ENCODE peak calls at places on chromosomes 12 and 14, in four cellular contexts. D is A549, Q is K562, T is HepG2. B is an unnamed sample.

GRCh38 chr14:22471545-22472121 is 117.4 kb downstream of the DAD1 start:
- DNase-seq in D (peak; percentile 32), Q (peak; percentile 61), T (peak; percentile 55), B (peak; percentile 32)

GRCh38 chr12:79933580-79934264 is 1.2 kb downstream of the PPP1R12A start:
- DNase-seq in D (no peak), Q (no peak), T (no peak), B (peak; percentile 59)

GRCh38 chr12:12156835-12157234 is 86.1 kb downstream of the BCL2L14 start:
- DNase-seq in D (no peak), Q (no peak), T (no peak), B (no peak)

GRCh38 chr12:95218852-95219171 is 1.2 kb downstream of the VEZT start:
- DNase-seq in D (peak; percentile 31), Q (no peak), T (no peak), B (no peak)

GRCh38 chr14:65226824-65227604 is 124.7 kb upstream of the MAX start:
- DNase-seq in D (no peak), Q (no peak), T (peak; percentile 97), B (no peak)

GRCh38 chr12:47207005-47207717 is 127.4 kb upstream of the AMIGO2 start:
- DNase-seq in D (no peak), Q (no peak), T (no peak), B (peak; percentile 5)

GRCh38 chr14:94394594-94395305 is 6.3 kb upstream of the SERPINA1 start:
- DNase-seq in D (no peak), Q (no peak), T (peak; percentile 74), B (no peak)

GRCh38 chr14:35385042-35385839 is 19.3 kb downstream of the NFKBIA start:
- DNase-seq in D (peak; percentile 56), Q (peak; percentile 59), T (peak; percentile 85), B (peak; percentile 37)

GRCh38 chr14:22008766-22009165 is 335.1 kb upstream of the OR4E1 start:
- DNase-seq in D (no peak), Q (no peak), T (no peak), B (no peak)

GRCh38 chr14:31080060-31080459 is 53.9 kb upstream of the STRN3 start:
- DNase-seq in D (no peak), Q (no peak), T (no peak), B (no peak)

GRCh38 chr14:36264107-36264506 is 56.3 kb downstream of the MBIP start:
- DNase-seq in D (no peak), Q (peak; percentile 8), T (no peak), B (no peak)

GRCh38 chr14:30214456-30215090 is 286.9 kb upstream of the PRKD1 start:
- DNase-seq in D (peak; percentile 14), Q (peak; percentile 9), T (peak; percentile 75), B (peak; percentile 65)

GRCh38 chr12:10243803-10244520 is 31.3 kb downstream of the GABARAPL1 start:
- DNase-seq in D (no peak), Q (no peak), T (no peak), B (no peak)

GRCh38 chr12:119200601-119201000 is 21.9 kb downstream of the HSPB8 start:
- DNase-seq in D (no peak), Q (no peak), T (no peak), B (no peak)

GRCh38 chr12:20420557-20420956 is 52.2 kb downstream of the PDE3A start:
- DNase-seq in D (no peak), Q (no peak), T (no peak), B (no peak)
- TF ChIP-seq JUN in D (no peak), Q (no peak), T (no peak), B (no peak)

GRCh38 chr12:114625294-114625851 is 58.6 kb downstream of the TBX3 start:
- DNase-seq in D (peak; percentile 65), Q (peak; percentile 64), T (peak; percentile 74), B (peak; percentile 29)
- TF ChIP-seq MYC in D (no peak), Q (no peak), T (no peak), B (no peak)

GRCh38 chr14:63371033-63371432 is 52.3 kb upstream of the GPHB5 start:
- DNase-seq in D (no peak), Q (no peak), T (no peak), B (no peak)
- TF ChIP-seq JUN in D (no peak), Q (no peak), T (no peak), B (no peak)

DNA sequence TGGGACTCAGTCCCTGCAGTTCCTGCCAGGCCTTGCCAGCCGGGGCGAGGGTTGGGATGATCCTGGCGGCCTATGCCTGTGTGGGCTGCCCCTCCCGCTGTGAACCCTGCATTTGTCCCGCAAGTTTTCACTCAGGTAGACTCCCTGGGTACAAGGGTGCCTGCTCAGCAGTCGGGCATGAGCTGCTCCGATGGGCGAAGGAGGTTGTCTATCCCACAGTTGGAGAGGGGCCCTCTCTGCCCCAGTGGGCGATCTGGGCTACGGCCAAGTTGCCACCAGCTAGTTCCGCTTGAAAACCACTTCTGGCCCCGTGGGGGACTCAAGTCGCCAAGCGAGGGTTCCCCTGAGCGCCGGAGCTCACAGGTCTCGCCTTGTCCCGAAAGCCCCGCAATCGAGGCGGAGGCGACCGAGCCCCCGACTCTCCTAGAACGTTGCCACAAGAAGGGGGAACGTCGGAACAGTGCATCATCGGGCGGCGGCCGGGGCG is 368 bp upstream of the TPI1 start:
- DNase-seq in D (no peak), Q (no peak), T (no peak), B (no peak)
- TF ChIP-seq MYC in D (no peak), Q (no peak), T (peak; percentile 5), B (no peak)

GRCh38 chr14:34233619-34234018 is 228.4 kb downstream of the SPTSSA start:
- DNase-seq in D (no peak), Q (no peak), T (no peak), B (no peak)
- TF ChIP-seq JUN in D (no peak), Q (no peak), T (no peak), B (no peak)

DNA sequence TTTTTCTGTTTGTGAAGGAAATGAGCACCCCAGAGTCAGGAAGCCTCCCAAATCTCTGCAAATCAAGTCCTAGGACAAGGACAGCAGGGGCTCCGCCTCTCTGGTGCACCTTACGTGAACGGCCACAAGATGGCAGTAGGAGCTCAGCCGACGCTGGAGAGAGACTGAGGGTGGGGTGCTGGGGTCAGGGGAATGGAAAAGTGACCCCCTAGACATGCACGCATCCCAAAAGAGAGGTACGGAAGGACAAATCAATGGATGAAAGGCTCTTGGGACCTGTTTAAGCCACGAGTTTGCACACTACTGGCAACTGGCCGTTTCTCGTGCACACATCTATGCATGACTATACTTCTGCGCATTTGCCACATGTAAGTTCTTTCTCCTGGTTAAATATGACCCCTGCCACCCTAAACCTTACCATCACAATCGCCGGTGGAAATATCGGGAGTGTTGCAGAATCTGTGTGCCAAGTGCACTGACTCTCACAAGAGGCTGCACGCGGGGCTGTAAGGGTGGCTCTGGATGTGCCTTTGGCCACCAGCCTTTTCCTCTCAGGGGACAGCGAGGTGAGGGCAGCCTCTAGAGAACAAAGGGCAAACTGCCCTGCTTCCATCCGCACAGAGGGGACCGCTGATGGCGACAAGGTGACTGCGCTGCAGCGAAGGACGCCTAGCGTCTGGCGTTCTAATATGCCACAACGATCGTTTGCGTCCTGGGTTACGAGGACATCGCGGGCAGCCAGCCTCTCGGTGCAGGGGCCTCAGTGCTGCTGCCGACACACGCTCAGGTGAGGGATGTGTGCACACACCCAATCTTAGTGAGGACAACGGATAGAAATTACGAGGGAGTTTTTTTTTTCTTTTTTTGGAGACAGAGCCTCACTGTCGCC is 232.0 kb downstream of the PCNX1 start:
- DNase-seq in D (peak; percentile 61), Q (peak; percentile 71), T (peak; percentile 31), B (peak; percentile 46)
- TF ChIP-seq MYC in D (no peak), Q (no peak), T (no peak), B (no peak)

B was measured in endothelial cell of umbilical vein.